ENCODE peak calls at places on chromosomes 3 and 15, in ten cellular contexts. One of them, this sample, is unnamed.

GRCh38 chr15:44692659-44693058 is 18.5 kb downstream of the PATL2 start:
- DNase-seq in A673: no peak
- DNase-seq in body of pancreas: no peak
- DNase-seq in Calu3: no peak
- DNase-seq in GM12865: no peak
- DNase-seq in cardiac fibroblast: no peak
- DNase-seq in astrocyte: no peak
- DNase-seq in GM20000: no peak
- DNase-seq in stomach: no peak
- DNase-seq in adrenal gland: no peak
- DNase-seq in this sample: no peak

GRCh38 chr3:50442940-50443579 is 60.4 kb downstream of the CACNA2D2 start:
- DNase-seq in A673: no peak
- DNase-seq in body of pancreas: no peak
- DNase-seq in astrocyte: no peak
- DNase-seq in adrenal gland: no peak
- DNase-seq in GM12865: no peak
- DNase-seq in Calu3: no peak
- DNase-seq in cardiac fibroblast: no peak
- DNase-seq in GM20000: no peak
- DNase-seq in stomach: peak; percentile 69
- DNase-seq in this sample: no peak

GRCh38 chr3:66809579-66809958 is 188.5 kb upstream of the KBTBD8 start:
- DNase-seq in astrocyte: no peak
- DNase-seq in adrenal gland: no peak
- DNase-seq in cardiac fibroblast: no peak
- DNase-seq in stomach: no peak
- DNase-seq in A673: no peak
- DNase-seq in GM12865: peak; percentile 15
- DNase-seq in body of pancreas: no peak
- DNase-seq in GM20000: no peak
- DNase-seq in Calu3: peak; percentile 30
- DNase-seq in this sample: no peak

GRCh38 chr3:20846081-20846480 is 660.1 kb upstream of the SGO1 start:
- DNase-seq in GM20000: no peak
- DNase-seq in astrocyte: no peak
- DNase-seq in stomach: no peak
- DNase-seq in adrenal gland: no peak
- DNase-seq in Calu3: no peak
- DNase-seq in GM12865: no peak
- DNase-seq in cardiac fibroblast: no peak
- DNase-seq in body of pancreas: no peak
- DNase-seq in A673: no peak
- DNase-seq in this sample: no peak

GRCh38 chr15:100923076-100923475 is 3.9 kb downstream of the LRRK1 start:
- DNase-seq in adrenal gland: no peak
- DNase-seq in cardiac fibroblast: no peak
- DNase-seq in GM20000: no peak
- DNase-seq in GM12865: peak; percentile 50
- DNase-seq in stomach: no peak
- DNase-seq in astrocyte: no peak
- DNase-seq in Calu3: no peak
- DNase-seq in body of pancreas: no peak
- DNase-seq in A673: no peak
- DNase-seq in this sample: no peak

GRCh38 chr3:41301548-41301947 is 102.2 kb downstream of the CTNNB1 start:
- DNase-seq in A673: no peak
- DNase-seq in GM12865: no peak
- DNase-seq in body of pancreas: no peak
- DNase-seq in adrenal gland: no peak
- DNase-seq in GM20000: no peak
- DNase-seq in cardiac fibroblast: no peak
- DNase-seq in stomach: no peak
- DNase-seq in astrocyte: no peak
- DNase-seq in Calu3: no peak
- DNase-seq in this sample: no peak

GRCh38 chr3:187929115-187929828 is 184.0 kb upstream of the BCL6 start:
- DNase-seq in body of pancreas: no peak
- DNase-seq in GM12865: no peak
- DNase-seq in A673: no peak
- DNase-seq in astrocyte: no peak
- DNase-seq in stomach: no peak
- DNase-seq in cardiac fibroblast: no peak
- DNase-seq in adrenal gland: no peak
- DNase-seq in GM20000: no peak
- DNase-seq in Calu3: no peak
- DNase-seq in this sample: no peak

GRCh38 chr3:132289311-132289710 is 27.9 kb upstream of the ACP3 start:
- DNase-seq in body of pancreas: no peak
- DNase-seq in GM12865: no peak
- DNase-seq in astrocyte: no peak
- DNase-seq in A673: no peak
- DNase-seq in Calu3: no peak
- DNase-seq in stomach: no peak
- DNase-seq in adrenal gland: no peak
- DNase-seq in cardiac fibroblast: peak; percentile 56
- DNase-seq in GM20000: no peak
- DNase-seq in this sample: no peak

GRCh38 chr15:73856458-73857192 is 16.7 kb upstream of the TBC1D21 start:
- DNase-seq in adrenal gland: no peak
- DNase-seq in stomach: peak; percentile 41
- DNase-seq in GM20000: no peak
- DNase-seq in Calu3: no peak
- DNase-seq in cardiac fibroblast: no peak
- DNase-seq in GM12865: no peak
- DNase-seq in A673: peak; percentile 35
- DNase-seq in body of pancreas: peak; percentile 20
- DNase-seq in astrocyte: no peak
- DNase-seq in this sample: no peak

GRCh38 chr3:55511895-55512585 is 24.9 kb upstream of the WNT5A start:
- DNase-seq in body of pancreas: no peak
- DNase-seq in Calu3: no peak
- DNase-seq in GM12865: no peak
- DNase-seq in stomach: no peak
- DNase-seq in A673: no peak
- DNase-seq in adrenal gland: no peak
- DNase-seq in cardiac fibroblast: peak; percentile 58
- DNase-seq in astrocyte: peak; percentile 87
- DNase-seq in GM20000: no peak
- DNase-seq in this sample: peak; percentile 79

GRCh38 chr15:79858469-79858868 is 38.3 kb downstream of the MTHFS start:
- DNase-seq in stomach: no peak
- DNase-seq in astrocyte: no peak
- DNase-seq in cardiac fibroblast: peak; percentile 20
- DNase-seq in adrenal gland: no peak
- DNase-seq in Calu3: no peak
- DNase-seq in body of pancreas: no peak
- DNase-seq in GM20000: no peak
- DNase-seq in A673: peak; percentile 24
- DNase-seq in GM12865: no peak
- DNase-seq in this sample: no peak

GRCh38 chr3:182490601-182491485 is 302.5 kb upstream of the ATP11B start:
- DNase-seq in astrocyte: peak; percentile 10
- DNase-seq in Calu3: peak; percentile 54
- DNase-seq in GM12865: peak; percentile 34
- DNase-seq in A673: peak; percentile 69
- DNase-seq in stomach: no peak
- DNase-seq in cardiac fibroblast: peak; percentile 13
- DNase-seq in body of pancreas: no peak
- DNase-seq in GM20000: peak; percentile 10
- DNase-seq in adrenal gland: no peak
- DNase-seq in this sample: no peak

GRCh38 chr3:182766108-182766507 is 27.2 kb upstream of the ATP11B start:
- DNase-seq in GM12865: no peak
- DNase-seq in astrocyte: no peak
- DNase-seq in body of pancreas: no peak
- DNase-seq in GM20000: no peak
- DNase-seq in adrenal gland: no peak
- DNase-seq in A673: no peak
- DNase-seq in Calu3: no peak
- DNase-seq in stomach: no peak
- DNase-seq in cardiac fibroblast: no peak
- DNase-seq in this sample: no peak

GRCh38 chr3:168395551-168395950 is 299.8 kb upstream of the GOLIM4 start:
- DNase-seq in Calu3: no peak
- DNase-seq in astrocyte: peak; percentile 12
- DNase-seq in GM12865: no peak
- DNase-seq in A673: no peak
- DNase-seq in body of pancreas: no peak
- DNase-seq in cardiac fibroblast: no peak
- DNase-seq in stomach: no peak
- DNase-seq in GM20000: no peak
- DNase-seq in adrenal gland: no peak
- DNase-seq in this sample: no peak

GRCh38 chr3:151923901-151924300 is 50.5 kb downstream of the SUCNR1 start:
- DNase-seq in body of pancreas: no peak
- DNase-seq in astrocyte: peak; percentile 67
- DNase-seq in adrenal gland: no peak
- DNase-seq in Calu3: no peak
- DNase-seq in cardiac fibroblast: peak; percentile 51
- DNase-seq in stomach: no peak
- DNase-seq in A673: no peak
- DNase-seq in GM12865: no peak
- DNase-seq in GM20000: no peak
- DNase-seq in this sample: peak; percentile 55

GRCh38 chr3:157856078-157856939 is 249.9 kb downstream of the SHOX2 start:
- DNase-seq in astrocyte: no peak
- DNase-seq in adrenal gland: no peak
- DNase-seq in Calu3: no peak
- DNase-seq in GM20000: no peak
- DNase-seq in GM12865: no peak
- DNase-seq in body of pancreas: no peak
- DNase-seq in A673: no peak
- DNase-seq in cardiac fibroblast: no peak
- DNase-seq in stomach: no peak
- DNase-seq in this sample: no peak

GRCh38 chr3:46852839-46853355 is 10.3 kb downstream of the MYL3 start:
- DNase-seq in GM12865: no peak
- DNase-seq in cardiac fibroblast: no peak
- DNase-seq in body of pancreas: peak; percentile 2
- DNase-seq in A673: no peak
- DNase-seq in stomach: no peak
- DNase-seq in adrenal gland: no peak
- DNase-seq in GM20000: no peak
- DNase-seq in Calu3: no peak
- DNase-seq in astrocyte: no peak
- DNase-seq in this sample: no peak

GRCh38 chr3:126570103-126570541 is 11.4 kb upstream of the C3orf22 start:
- DNase-seq in stomach: no peak
- DNase-seq in adrenal gland: no peak
- DNase-seq in astrocyte: no peak
- DNase-seq in cardiac fibroblast: no peak
- DNase-seq in body of pancreas: no peak
- DNase-seq in Calu3: no peak
- DNase-seq in A673: no peak
- DNase-seq in GM12865: no peak
- DNase-seq in GM20000: no peak
- DNase-seq in this sample: no peak
- TF ChIP-seq CTCF in stomach: no peak
- TF ChIP-seq CTCF in adrenal gland: no peak
- TF ChIP-seq CTCF in astrocyte: no peak
- TF ChIP-seq CTCF in cardiac fibroblast: peak; percentile 2
- TF ChIP-seq CTCF in body of pancreas: no peak
- TF ChIP-seq CTCF in Calu3: no peak
- TF ChIP-seq CTCF in A673: no peak
- TF ChIP-seq CTCF in GM12865: no peak
- TF ChIP-seq CTCF in GM20000: no peak
- TF ChIP-seq CTCF in this sample: peak; percentile 26

GRCh38 chr3:122952509-122952908 is 75.1 kb downstream of the SEMA5B start:
- DNase-seq in cardiac fibroblast: peak; percentile 49
- DNase-seq in Calu3: peak; percentile 43
- DNase-seq in A673: no peak
- DNase-seq in GM12865: peak; percentile 33
- DNase-seq in adrenal gland: no peak
- DNase-seq in GM20000: peak; percentile 44
- DNase-seq in body of pancreas: no peak
- DNase-seq in stomach: no peak
- DNase-seq in astrocyte: no peak
- DNase-seq in this sample: no peak
- TF ChIP-seq CTCF in cardiac fibroblast: no peak
- TF ChIP-seq CTCF in Calu3: no peak
- TF ChIP-seq CTCF in A673: no peak
- TF ChIP-seq CTCF in GM12865: no peak
- TF ChIP-seq CTCF in adrenal gland: peak; percentile 26
- TF ChIP-seq CTCF in GM20000: no peak
- TF ChIP-seq CTCF in body of pancreas: no peak
- TF ChIP-seq CTCF in stomach: no peak
- TF ChIP-seq CTCF in astrocyte: no peak
- TF ChIP-seq CTCF in this sample: no peak

GRCh38 chr3:73508330-73508954 is 116.3 kb downstream of the PDZRN3 start:
- DNase-seq in GM20000: peak; percentile 42
- DNase-seq in adrenal gland: peak; percentile 70
- DNase-seq in GM12865: peak; percentile 70
- DNase-seq in cardiac fibroblast: peak; percentile 83
- DNase-seq in stomach: peak; percentile 59
- DNase-seq in A673: peak; percentile 65
- DNase-seq in Calu3: peak; percentile 56
- DNase-seq in body of pancreas: peak; percentile 59
- DNase-seq in astrocyte: peak; percentile 36
- DNase-seq in this sample: peak; percentile 62
- TF ChIP-seq CTCF in GM20000: peak; percentile 62
- TF ChIP-seq CTCF in adrenal gland: peak; percentile 69
- TF ChIP-seq CTCF in GM12865: peak; percentile 76
- TF ChIP-seq CTCF in cardiac fibroblast: peak; percentile 77
- TF ChIP-seq CTCF in stomach: no peak
- TF ChIP-seq CTCF in A673: peak; percentile 63
- TF ChIP-seq CTCF in Calu3: no peak
- TF ChIP-seq CTCF in body of pancreas: peak; percentile 73
- TF ChIP-seq CTCF in astrocyte: peak; percentile 87
- TF ChIP-seq CTCF in this sample: peak; percentile 95

GRCh38 chr15:59998256-59999063 is 5.7 kb upstream of the FOXB1 start:
- DNase-seq in adrenal gland: no peak
- DNase-seq in cardiac fibroblast: no peak
- DNase-seq in GM20000: no peak
- DNase-seq in stomach: no peak
- DNase-seq in Calu3: no peak
- DNase-seq in GM12865: no peak
- DNase-seq in A673: no peak
- DNase-seq in body of pancreas: no peak
- DNase-seq in astrocyte: no peak
- DNase-seq in this sample: no peak

GRCh38 chr15:60000824-60001641 is 3.1 kb upstream of the FOXB1 start:
- DNase-seq in body of pancreas: no peak
- DNase-seq in cardiac fibroblast: no peak
- DNase-seq in Calu3: no peak
- DNase-seq in stomach: no peak
- DNase-seq in GM12865: no peak
- DNase-seq in astrocyte: no peak
- DNase-seq in GM20000: no peak
- DNase-seq in A673: no peak
- DNase-seq in adrenal gland: no peak
- DNase-seq in this sample: no peak

GRCh38 chr15:59999064-59999377 is 5.1 kb upstream of the FOXB1 start:
- DNase-seq in stomach: no peak
- DNase-seq in GM20000: no peak
- DNase-seq in cardiac fibroblast: no peak
- DNase-seq in body of pancreas: no peak
- DNase-seq in Calu3: no peak
- DNase-seq in A673: no peak
- DNase-seq in GM12865: no peak
- DNase-seq in astrocyte: no peak
- DNase-seq in adrenal gland: no peak
- DNase-seq in this sample: no peak

GRCh38 chr15:60000113-60000823 is 3.8 kb upstream of the FOXB1 start:
- DNase-seq in astrocyte: no peak
- DNase-seq in body of pancreas: no peak
- DNase-seq in stomach: no peak
- DNase-seq in Calu3: peak; percentile 54
- DNase-seq in cardiac fibroblast: no peak
- DNase-seq in GM20000: peak; percentile 15
- DNase-seq in GM12865: no peak
- DNase-seq in adrenal gland: no peak
- DNase-seq in A673: no peak
- DNase-seq in this sample: no peak

GRCh38 chr15:59999558-60000112 is 4.5 kb upstream of the FOXB1 start:
- DNase-seq in adrenal gland: no peak
- DNase-seq in GM20000: no peak
- DNase-seq in astrocyte: no peak
- DNase-seq in Calu3: no peak
- DNase-seq in A673: no peak
- DNase-seq in stomach: no peak
- DNase-seq in body of pancreas: no peak
- DNase-seq in cardiac fibroblast: no peak
- DNase-seq in GM12865: no peak
- DNase-seq in this sample: no peak
- TF ChIP-seq CTCF in adrenal gland: no peak
- TF ChIP-seq CTCF in GM20000: no peak
- TF ChIP-seq CTCF in astrocyte: no peak
- TF ChIP-seq CTCF in Calu3: no peak
- TF ChIP-seq CTCF in A673: no peak
- TF ChIP-seq CTCF in stomach: no peak
- TF ChIP-seq CTCF in body of pancreas: no peak
- TF ChIP-seq CTCF in cardiac fibroblast: no peak
- TF ChIP-seq CTCF in GM12865: no peak
- TF ChIP-seq CTCF in this sample: no peak

This sample was measured in HFFc6.